ENCODE peak calls at places on chromosomes 12 and 14, in five cellular contexts. I is esophagus squamous epithelium, D is GM12864, Z is A673, L is AG04450. G is an unnamed sample.

GRCh38 chr12:112919131-112919530 is 12.4 kb downstream of the OAS1 start:
- DNase-seq in I (no peak), D (no peak), Z (peak), L (no peak), G (no peak)

GRCh38 chr12:26029741-26030033 is 71.2 kb downstream of the RASSF8 start:
- DNase-seq in I (no peak), D (no peak), Z (no peak), L (no peak), G (no peak)

GRCh38 chr14:101022121-101022520 is 118.6 kb upstream of the RTL1 start:
- DNase-seq in I (no peak), D (no peak), Z (no peak), L (no peak), G (no peak)

GRCh38 chr14:101791919-101792572 is 30.5 kb downstream of the PPP2R5C start:
- DNase-seq in I (no peak), D (no peak), Z (peak), L (peak), G (peak)

GRCh38 chr12:129911437-129912049 is 7.7 kb upstream of the TMEM132D start:
- DNase-seq in I (no peak), D (no peak), Z (peak), L (no peak), G (peak)

GRCh38 chr12:131223791-131224567 is 270.3 kb downstream of the ADGRD1 start:
- DNase-seq in I (no peak), D (no peak), Z (no peak), L (no peak), G (no peak)

GRCh38 chr12:24565300-24565699 is 383.6 kb downstream of the BCAT1 start:
- DNase-seq in I (no peak), D (no peak), Z (no peak), L (no peak), G (no peak)

GRCh38 chr14:77301103-77301502 is 19.6 kb downstream of the POMT2 start:
- DNase-seq in I (no peak), D (peak), Z (peak), L (peak), G (peak)

GRCh38 chr12:84763112-84763511 is 149.5 kb downstream of the SLC6A15 start:
- DNase-seq in I (no peak), D (no peak), Z (no peak), L (no peak), G (no peak)

DNA sequence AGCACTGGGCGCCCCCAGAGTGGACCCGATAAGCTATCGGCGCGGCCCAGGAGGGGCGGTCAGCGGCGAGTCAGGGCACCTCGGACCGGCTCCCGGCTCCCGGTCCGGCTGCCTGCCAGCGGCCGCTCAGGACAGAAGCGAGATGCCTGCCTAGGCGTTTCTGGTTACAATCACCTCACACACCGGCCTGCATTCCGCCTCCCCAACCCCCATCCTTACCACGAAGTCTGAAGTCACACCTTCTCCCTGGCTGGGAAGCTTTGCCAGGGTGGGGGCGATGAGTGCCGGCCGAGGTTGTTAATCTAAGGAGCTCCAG is 42.6 kb upstream of the TBX5 start:
- DNase-seq in I (no peak), D (no peak), Z (no peak), L (no peak), G (no peak)
- TF ChIP-seq CTCF in I (no peak), D (no peak), Z (no peak), L (no peak), G (no peak)

GRCh38 chr12:92574046-92574783 is 128.6 kb upstream of the PLEKHG7 start:
- DNase-seq in I (no peak), D (no peak), Z (peak), L (no peak), G (no peak)
- TF ChIP-seq CTCF in I (no peak), D (peak), Z (peak), L (peak), G (peak)

GRCh38 chr12:48972213-48973021 is 882 bp upstream of the WNT10B start:
- DNase-seq in I (no peak), D (no peak), Z (no peak), L (no peak), G (no peak)
- TF ChIP-seq CTCF in I (no peak), D (no peak), Z (no peak), L (peak), G (no peak)

GRCh38 chr14:75238728-75239455 is 39.7 kb upstream of the FOS start:
- DNase-seq in I (no peak), D (no peak), Z (peak), L (no peak), G (no peak)
- TF ChIP-seq CTCF in I (no peak), D (no peak), Z (peak), L (no peak), G (no peak)

GRCh38 chr12:47547077-47547476 is 158.8 kb downstream of the RPAP3 start:
- DNase-seq in I (no peak), D (no peak), Z (peak), L (peak), G (no peak)
- TF ChIP-seq CTCF in I (no peak), D (no peak), Z (peak), L (peak), G (no peak)

GRCh38 chr12:126926023-126926600 is 1340.9 kb upstream of the TMEM132C start:
- DNase-seq in I (no peak), D (no peak), Z (no peak), L (no peak), G (no peak)
- TF ChIP-seq CTCF in I (no peak), D (no peak), Z (peak), L (no peak), G (peak)

GRCh38 chr14:93137864-93138263 is 22.1 kb upstream of the ITPK1 start:
- DNase-seq in I (no peak), D (no peak), Z (no peak), L (no peak), G (no peak)
- TF ChIP-seq CTCF in I (no peak), D (no peak), Z (no peak), L (no peak), G (no peak)

DNA sequence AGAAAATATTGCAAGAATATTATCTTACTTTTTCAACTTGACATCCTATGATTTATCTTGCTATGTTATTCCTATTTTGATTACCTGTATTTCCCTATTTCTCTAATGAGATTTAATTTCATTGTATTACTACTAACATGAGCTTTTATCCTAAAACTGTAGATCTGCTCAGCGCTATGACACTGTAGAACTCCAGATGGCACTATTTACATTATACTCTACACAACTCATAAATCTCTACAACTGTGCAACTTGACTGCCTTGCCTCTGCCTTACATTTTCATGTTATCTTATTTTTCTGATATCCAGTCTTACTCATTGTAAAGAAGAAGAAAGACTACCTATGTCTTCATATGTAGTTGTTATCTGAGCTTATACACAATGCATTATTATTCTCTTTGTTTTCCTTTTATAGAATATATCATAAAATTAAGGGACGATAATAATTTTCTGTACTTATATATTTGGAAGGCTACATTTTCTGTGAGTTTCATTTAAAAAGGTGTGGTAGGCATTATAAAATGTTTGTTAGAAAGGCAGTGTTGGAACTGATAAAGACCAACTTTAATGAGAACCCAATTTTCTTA is 24.1 kb downstream of the NUP37 start:
- DNase-seq in I (no peak), D (no peak), Z (peak), L (no peak), G (no peak)
- TF ChIP-seq CTCF in I (peak), D (peak), Z (peak), L (peak), G (peak)